ENCODE peak calls at places on chromosomes 13 and 19, in ten cellular contexts. C is GM23338; P is WERI-Rb-1; D is right cardiac atrium; W is fibroblast of mammary gland; J is Jurkat, Clone E6-1; U is esophagus squamous epithelium; N is astrocyte of the cerebellum; S is upper lobe of left lung; Q is CD8-positive, alpha-beta memory T cell. B is an unnamed sample.

GRCh38 chr13:21347753-21348318 is 111.3 kb downstream of the ZDHHC20 start:
- DNase-seq in C (peak; percentile 46), P (no peak), D (no peak), W (no peak), J (no peak), U (no peak), N (no peak), S (no peak), Q (no peak), B (no peak)

GRCh38 chr13:87123987-87124784 is 547.0 kb upstream of the SLITRK5 start:
- DNase-seq in C (peak; percentile 48), P (no peak), D (no peak), W (peak; percentile 98), J (peak; percentile 51), U (no peak), N (peak; percentile 100), S (no peak), Q (no peak), B (peak; percentile 98)

GRCh38 chr13:35349673-35350278 is 126.7 kb downstream of the MAB21L1 start:
- DNase-seq in C (no peak), P (no peak), D (no peak), W (peak; percentile 39), J (no peak), U (no peak), N (no peak), S (no peak), Q (no peak), B (no peak)

GRCh38 chr13:42110410-42111155 is 62.1 kb downstream of the DGKH start:
- DNase-seq in C (peak; percentile 62), P (no peak), D (no peak), W (peak; percentile 84), J (peak; percentile 76), U (no peak), N (peak; percentile 72), S (no peak), Q (peak; percentile 9), B (peak; percentile 83)

GRCh38 chr13:77986699-77987098 is 68.1 kb upstream of the EDNRB start:
- DNase-seq in C (peak; percentile 8), P (no peak), D (no peak), W (no peak), J (no peak), U (no peak), N (no peak), S (no peak), Q (no peak), B (no peak)

GRCh38 chr13:60134376-60134775 is 29.4 kb downstream of the DIAPH3 start:
- DNase-seq in C (peak; percentile 80), P (no peak), D (no peak), W (peak; percentile 21), J (peak; percentile 79), U (no peak), N (no peak), S (no peak), Q (no peak), B (peak; percentile 32)

GRCh38 chr13:106887686-106888085 is 319.7 kb upstream of the ARGLU1 start:
- DNase-seq in C (no peak), P (no peak), D (no peak), W (no peak), J (no peak), U (no peak), N (no peak), S (no peak), Q (no peak), B (no peak)

GRCh38 chr13:98435356-98435755 is 141.6 kb downstream of the STK24 start:
- DNase-seq in C (no peak), P (no peak), D (no peak), W (no peak), J (no peak), U (no peak), N (no peak), S (no peak), Q (no peak), B (no peak)

GRCh38 chr13:33363328-33363727 is 77.8 kb upstream of the STARD13 start:
- DNase-seq in C (no peak), P (no peak), D (peak; percentile 56), W (no peak), J (no peak), U (no peak), N (no peak), S (no peak), Q (no peak), B (no peak)

GRCh38 chr13:73215807-73216206 is 157.0 kb downstream of the KLF5 start:
- DNase-seq in C (no peak), P (no peak), D (no peak), W (peak; percentile 21), J (no peak), U (no peak), N (no peak), S (no peak), Q (no peak), B (peak; percentile 92)

GRCh38 chr13:82654851-82655517 is 1227.3 kb downstream of the SLITRK1 start:
- DNase-seq in C (no peak), P (no peak), D (peak; percentile 91), W (peak; percentile 89), J (no peak), U (no peak), N (peak; percentile 50), S (peak; percentile 43), Q (no peak), B (peak; percentile 73)

GRCh38 chr13:21014666-21015170 is 46.7 kb downstream of the LATS2 start:
- DNase-seq in C (no peak), P (no peak), D (peak; percentile 81), W (peak; percentile 92), J (no peak), U (no peak), N (peak; percentile 57), S (no peak), Q (no peak), B (peak; percentile 84)

GRCh38 chr19:29541473-29542253 is 15.9 kb downstream of the VSTM2B start:
- DNase-seq in C (no peak), P (no peak), D (no peak), W (no peak), J (no peak), U (no peak), N (no peak), S (no peak), Q (no peak), B (no peak)

DNA sequence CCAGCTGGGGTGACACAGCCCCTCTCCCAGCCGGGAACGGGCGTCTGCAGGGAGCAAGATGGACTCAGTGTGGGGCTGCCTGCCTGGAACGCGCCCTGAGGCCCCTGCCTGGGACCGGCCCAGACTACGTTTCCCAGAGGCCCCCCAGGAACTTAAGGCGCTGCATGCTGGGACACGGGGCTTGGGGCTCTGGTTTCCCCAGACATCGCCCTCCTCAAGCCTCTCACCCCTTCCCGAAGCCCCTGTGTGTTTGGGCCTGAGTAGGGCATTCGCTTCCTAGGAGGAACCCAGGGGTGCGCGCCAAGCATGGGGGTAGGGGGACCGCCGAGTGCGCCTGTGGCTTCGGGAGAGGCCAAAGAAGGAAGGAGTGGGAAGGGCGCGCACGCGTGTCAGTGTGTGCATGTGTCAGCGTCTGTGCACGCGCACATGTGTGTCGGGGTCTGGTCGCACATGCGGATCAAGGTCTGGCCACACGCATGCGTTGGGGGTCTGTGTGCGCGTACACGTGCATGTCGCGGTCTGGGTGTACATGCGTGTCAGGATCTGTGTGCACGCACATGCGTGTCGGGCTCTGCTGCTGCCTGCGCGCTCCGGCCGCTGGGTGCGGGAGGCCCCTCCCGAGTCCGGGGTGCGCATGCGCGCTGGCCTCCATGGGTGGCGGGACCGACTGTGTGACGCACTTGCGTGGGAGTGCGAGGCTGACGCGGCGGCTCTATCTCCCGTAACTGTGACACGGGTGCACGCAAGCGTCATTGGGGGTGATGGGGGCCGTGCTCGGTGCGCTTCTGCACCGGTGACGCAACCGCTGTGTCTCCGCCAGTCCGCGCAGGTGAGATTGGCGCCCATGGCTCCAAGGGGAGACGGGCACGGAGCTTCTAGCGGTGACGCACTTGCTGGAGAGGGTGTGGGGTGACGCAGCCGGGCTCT is 16.2 kb downstream of the ZNF331 start:
- DNase-seq in C (peak; percentile 78), P (peak; percentile 79), D (peak; percentile 95), W (peak; percentile 92), J (peak; percentile 75), U (peak; percentile 49), N (peak; percentile 44), S (peak; percentile 97), Q (peak; percentile 91), B (peak; percentile 84)
- H3K4me3 ChIP-seq in C (peak overlapping the region; percentile 69), P (peak overlapping the region; percentile 63), D (peak overlapping the region; percentile 26), W (peak overlapping the region; percentile 60), J (peak overlapping the region; percentile 65), U (peak overlapping the region; percentile 47), N (peak overlapping the region; percentile 55), S (peak overlapping the region; percentile 56), Q (peak overlapping the region; percentile 53), B (peak overlapping the region; percentile 77)

GRCh38 chr13:44765076-44765475 is 188.9 kb upstream of the TSC22D1 start:
- DNase-seq in C (no peak), P (no peak), D (no peak), W (no peak), J (no peak), U (no peak), N (no peak), S (no peak), Q (no peak), B (no peak)
- H3K4me3 ChIP-seq in C (no peak overlapping the region), P (no peak overlapping the region), D (no peak overlapping the region), W (no peak overlapping the region), J (no peak overlapping the region), U (no peak overlapping the region), N (no peak overlapping the region), S (no peak overlapping the region), Q (no peak overlapping the region), B (no peak overlapping the region)

GRCh38 chr13:39048806-39049205 is 10.6 kb downstream of the NHLRC3 start:
- DNase-seq in C (no peak), P (no peak), D (no peak), W (no peak), J (no peak), U (no peak), N (no peak), S (no peak), Q (no peak), B (no peak)

GRCh38 chr13:39054112-39054511 is 15.9 kb downstream of the NHLRC3 start:
- DNase-seq in C (no peak), P (no peak), D (no peak), W (no peak), J (no peak), U (no peak), N (no peak), S (no peak), Q (no peak), B (no peak)

GRCh38 chr13:39052944-39053343 is 14.7 kb downstream of the NHLRC3 start:
- DNase-seq in C (no peak), P (no peak), D (no peak), W (no peak), J (no peak), U (no peak), N (no peak), S (no peak), Q (no peak), B (no peak)

GRCh38 chr13:39049274-39049673 is 11.0 kb downstream of the NHLRC3 start:
- DNase-seq in C (no peak), P (no peak), D (no peak), W (no peak), J (no peak), U (no peak), N (no peak), S (no peak), Q (no peak), B (no peak)

GRCh38 chr13:39051157-39051556 is 12.9 kb downstream of the NHLRC3 start:
- DNase-seq in C (peak; percentile 46), P (no peak), D (no peak), W (peak; percentile 62), J (peak; percentile 49), U (no peak), N (peak; percentile 36), S (no peak), Q (no peak), B (peak; percentile 55)
- H3K4me3 ChIP-seq in C (no peak overlapping the region), P (no peak overlapping the region), D (no peak overlapping the region), W (no peak overlapping the region), J (no peak overlapping the region), U (no peak overlapping the region), N (no peak overlapping the region), S (no peak overlapping the region), Q (no peak overlapping the region), B (no peak overlapping the region)

GRCh38 chr19:999379-999719 is 870 bp upstream of the GRIN3B start:
- DNase-seq in C (no peak), P (no peak), D (no peak), W (no peak), J (no peak), U (no peak), N (no peak), S (no peak), Q (no peak), B (no peak)
- H3K4me3 ChIP-seq in C (no peak overlapping the region), P (no peak overlapping the region), D (no peak overlapping the region), W (no peak overlapping the region), J (no peak overlapping the region), U (no peak overlapping the region), N (no peak overlapping the region), S (no peak overlapping the region), Q (no peak overlapping the region), B (no peak overlapping the region)

B was measured in AG10803.